ENCODE peak calls at places on chromosomes 11 and 22, in six cellular contexts. B is RWPE2, A is mesothelial cell of epicardium, Y is tibial artery, Z is fibroblast of villous mesenchyme, I is GM12865. L is an unnamed sample.

GRCh38 chr11:114258696-114259095 is 37.5 kb upstream of the NNMT start:
- DNase-seq in B (no peak), A (no peak), Y (no peak), Z (no peak), I (no peak), L (peak)

GRCh38 chr11:83119216-83119615 is 37.7 kb upstream of the PCF11 start:
- DNase-seq in B (no peak), A (no peak), Y (no peak), Z (no peak), I (no peak), L (no peak)

GRCh38 chr11:30653606-30654005 is 67.5 kb upstream of the MPPED2 start:
- DNase-seq in B (no peak), A (no peak), Y (no peak), Z (no peak), I (no peak), L (no peak)

GRCh38 chr11:12143461-12144258 is 33.3 kb downstream of the MICAL2 start:
- DNase-seq in B (no peak), A (no peak), Y (peak), Z (peak), I (no peak), L (no peak)

GRCh38 chr11:47269829-47270305 is at the start of gene MADD:
- DNase-seq in B (no peak), A (peak), Y (peak), Z (peak), I (peak), L (peak)

GRCh38 chr22:49207008-49207775 is 620.5 kb downstream of the BRD1 start:
- DNase-seq in B (no peak), A (peak), Y (peak), Z (no peak), I (no peak), L (no peak)

GRCh38 chr11:23212829-23213228 is 352.6 kb upstream of the CCDC179 start:
- DNase-seq in B (no peak), A (no peak), Y (no peak), Z (no peak), I (no peak), L (no peak)

GRCh38 chr11:119516060-119516459 is 93.1 kb upstream of the THY1 start:
- DNase-seq in B (no peak), A (no peak), Y (no peak), Z (no peak), I (no peak), L (no peak)

GRCh38 chr11:20488352-20488751 is 100.8 kb downstream of the PRMT3 start:
- DNase-seq in B (no peak), A (no peak), Y (no peak), Z (no peak), I (no peak), L (no peak)

GRCh38 chr11:122032317-122032716 is 83.7 kb downstream of the BLID start:
- DNase-seq in B (no peak), A (no peak), Y (no peak), Z (peak), I (no peak), L (no peak)

GRCh38 chr22:23357028-23357427 is 176.7 kb downstream of the BCR start:
- DNase-seq in B (no peak), A (no peak), Y (no peak), Z (no peak), I (no peak), L (no peak)

GRCh38 chr22:46139895-46140350 is 10.4 kb upstream of the PPARA start:
- DNase-seq in B (no peak), A (no peak), Y (no peak), Z (no peak), I (no peak), L (no peak)

GRCh38 chr11:80346660-80347059 is 905.8 kb upstream of the TENM4 start:
- DNase-seq in B (no peak), A (no peak), Y (no peak), Z (no peak), I (no peak), L (no peak)

GRCh38 chr22:20054034-20054427 is 26.0 kb upstream of the DGCR8 start:
- DNase-seq in B (no peak), A (no peak), Y (no peak), Z (no peak), I (no peak), L (no peak)

GRCh38 chr11:118074785-118075184 is 2.1 kb upstream of the TMPRSS4 start:
- DNase-seq in B (peak), A (no peak), Y (no peak), Z (no peak), I (no peak), L (no peak)

GRCh38 chr11:11471196-11471595 is 118.1 kb upstream of the CSNK2A3 start:
- DNase-seq in B (no peak), A (no peak), Y (no peak), Z (no peak), I (no peak), L (no peak)

GRCh38 chr11:14973621-14974020 is 1.5 kb upstream of the CALCA start:
- DNase-seq in B (no peak), A (no peak), Y (no peak), Z (no peak), I (peak), L (peak)

GRCh38 chr11:103729653-103730052 is 306.8 kb upstream of the DDI1 start:
- DNase-seq in B (no peak), A (no peak), Y (no peak), Z (no peak), I (no peak), L (no peak)

GRCh38 chr11:76237914-76238313 is 31.6 kb upstream of the WNT11 start:
- DNase-seq in B (no peak), A (no peak), Y (no peak), Z (no peak), I (peak), L (no peak)
- TF ChIP-seq CTCF in B (no peak), A (no peak), Y (no peak), Z (no peak), I (no peak), L (no peak)

DNA sequence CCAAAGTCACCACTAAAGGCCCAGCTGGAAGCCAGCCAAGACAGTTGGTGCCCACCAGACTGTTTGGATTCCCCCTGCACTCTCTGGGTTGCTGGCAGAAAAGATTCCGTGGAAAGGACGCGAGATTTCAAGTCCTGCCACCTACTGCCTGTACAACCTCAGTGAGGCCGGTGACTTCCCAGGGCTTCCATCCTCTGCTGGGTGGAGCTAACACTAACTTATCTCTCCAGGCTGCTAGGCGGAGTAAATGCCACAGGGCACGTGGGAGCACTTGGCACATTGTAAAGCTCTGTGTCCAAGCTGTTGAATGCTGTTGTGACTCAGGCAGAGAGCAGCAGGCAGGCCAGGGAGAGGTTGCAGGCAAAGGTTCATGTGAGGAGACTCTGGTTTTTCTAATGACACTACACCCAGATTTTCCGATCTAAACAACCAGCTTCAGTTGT is 50.9 kb upstream of the CDON start:
- DNase-seq in B (no peak), A (no peak), Y (peak), Z (peak), I (no peak), L (no peak)
- TF ChIP-seq CTCF in B (no peak), A (no peak), Y (peak), Z (no peak), I (no peak), L (no peak)

GRCh38 chr22:32353292-32353691 is 4.4 kb upstream of the RFPL3 start:
- DNase-seq in B (no peak), A (no peak), Y (no peak), Z (no peak), I (no peak), L (no peak)

GRCh38 chr22:32353840-32354239 is 3.8 kb upstream of the RFPL3 start:
- DNase-seq in B (no peak), A (no peak), Y (no peak), Z (no peak), I (no peak), L (no peak)

GRCh38 chr22:32352681-32353080 is 5.0 kb upstream of the RFPL3 start:
- DNase-seq in B (no peak), A (no peak), Y (no peak), Z (no peak), I (no peak), L (no peak)

GRCh38 chr22:32354360-32355351 is 3.0 kb upstream of the RFPL3 start:
- DNase-seq in B (no peak), A (no peak), Y (no peak), Z (peak), I (no peak), L (no peak)

DNA sequence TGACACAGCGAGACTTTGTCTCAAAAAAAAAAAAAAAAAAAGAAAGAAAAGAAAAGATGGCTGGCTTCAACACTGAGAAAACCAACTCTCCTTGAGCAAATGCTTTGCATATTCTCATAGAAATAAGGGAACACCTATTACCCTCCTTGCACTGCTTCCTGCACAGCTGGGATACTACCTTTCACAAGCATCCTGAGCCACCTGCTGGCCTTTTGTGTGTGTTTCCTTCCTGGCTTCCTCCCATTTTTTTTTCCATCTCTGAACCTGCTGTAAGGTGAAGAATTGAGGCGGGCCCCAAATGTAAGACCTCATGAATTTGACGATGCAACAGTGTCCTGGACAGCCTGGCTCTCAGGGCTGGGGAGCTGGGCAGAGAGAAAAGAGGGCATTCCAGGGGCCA is 1.9 kb upstream of the RFPL3 start:
- DNase-seq in B (no peak), A (no peak), Y (no peak), Z (no peak), I (no peak), L (no peak)
- TF ChIP-seq CTCF in B (peak), A (no peak), Y (no peak), Z (no peak), I (no peak), L (no peak)

GRCh38 chr22:32518848-32519247 is 44.2 kb downstream of the FBXO7 start:
- DNase-seq in B (no peak), A (no peak), Y (no peak), Z (no peak), I (peak), L (no peak)
- TF ChIP-seq CTCF in B (peak), A (no peak), Y (no peak), Z (peak), I (peak), L (no peak)

DNA sequence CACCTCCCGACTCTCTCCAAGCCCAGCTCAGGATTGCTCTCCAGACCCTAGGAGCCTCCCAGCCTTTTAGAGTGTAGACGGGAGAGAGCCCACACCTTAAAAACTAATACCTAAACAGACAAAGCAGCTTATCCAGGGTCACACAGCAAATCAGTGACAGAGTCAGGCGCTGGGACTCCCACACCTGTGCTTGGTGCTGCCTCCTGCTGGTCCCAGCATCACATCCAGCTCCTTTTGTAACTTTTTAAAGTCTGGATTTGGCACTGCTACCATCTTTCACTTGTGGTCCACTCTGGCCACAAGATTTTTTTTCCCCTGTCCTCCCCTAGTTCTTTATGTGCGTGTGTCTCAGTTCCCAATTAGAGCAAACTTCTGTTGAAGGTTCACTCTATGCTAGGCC is 4.7 kb downstream of the ANO1 start:
- DNase-seq in B (no peak), A (no peak), Y (no peak), Z (no peak), I (no peak), L (no peak)
- TF ChIP-seq CTCF in B (no peak), A (no peak), Y (no peak), Z (peak), I (no peak), L (no peak)

DNA sequence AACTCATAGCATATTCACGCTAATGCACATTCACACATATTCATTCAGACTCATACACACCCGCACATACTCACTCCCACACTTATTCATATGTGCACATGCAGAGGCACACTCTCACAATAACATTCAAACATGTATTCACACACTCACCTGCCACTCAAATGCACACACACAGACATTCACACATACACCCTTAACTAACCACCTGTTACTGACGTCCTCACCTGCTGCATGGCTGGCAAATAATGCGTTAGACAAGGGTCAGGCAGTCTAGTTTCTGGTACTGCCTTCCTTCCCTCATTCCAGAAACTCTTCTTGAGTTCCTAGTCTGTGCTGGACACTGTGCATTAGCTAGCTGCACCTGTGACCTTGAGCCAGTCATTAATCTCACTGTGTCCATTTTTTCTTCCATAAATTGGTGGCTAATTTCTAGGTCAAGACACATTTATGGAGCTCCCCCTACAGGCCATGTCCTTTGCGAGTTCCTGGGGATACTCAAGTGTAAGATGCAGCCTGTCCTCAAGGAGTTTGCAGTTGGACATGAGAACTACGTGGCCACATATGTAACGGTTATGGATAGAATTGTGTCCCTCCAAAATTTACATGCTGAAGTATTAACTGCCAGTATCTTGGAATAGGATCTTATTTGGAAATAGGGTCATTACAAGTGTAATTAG is 34.5 kb upstream of the SEZ6L start:
- DNase-seq in B (no peak), A (no peak), Y (no peak), Z (no peak), I (peak), L (no peak)
- TF ChIP-seq CTCF in B (peak), A (peak), Y (no peak), Z (no peak), I (peak), L (no peak)

DNA sequence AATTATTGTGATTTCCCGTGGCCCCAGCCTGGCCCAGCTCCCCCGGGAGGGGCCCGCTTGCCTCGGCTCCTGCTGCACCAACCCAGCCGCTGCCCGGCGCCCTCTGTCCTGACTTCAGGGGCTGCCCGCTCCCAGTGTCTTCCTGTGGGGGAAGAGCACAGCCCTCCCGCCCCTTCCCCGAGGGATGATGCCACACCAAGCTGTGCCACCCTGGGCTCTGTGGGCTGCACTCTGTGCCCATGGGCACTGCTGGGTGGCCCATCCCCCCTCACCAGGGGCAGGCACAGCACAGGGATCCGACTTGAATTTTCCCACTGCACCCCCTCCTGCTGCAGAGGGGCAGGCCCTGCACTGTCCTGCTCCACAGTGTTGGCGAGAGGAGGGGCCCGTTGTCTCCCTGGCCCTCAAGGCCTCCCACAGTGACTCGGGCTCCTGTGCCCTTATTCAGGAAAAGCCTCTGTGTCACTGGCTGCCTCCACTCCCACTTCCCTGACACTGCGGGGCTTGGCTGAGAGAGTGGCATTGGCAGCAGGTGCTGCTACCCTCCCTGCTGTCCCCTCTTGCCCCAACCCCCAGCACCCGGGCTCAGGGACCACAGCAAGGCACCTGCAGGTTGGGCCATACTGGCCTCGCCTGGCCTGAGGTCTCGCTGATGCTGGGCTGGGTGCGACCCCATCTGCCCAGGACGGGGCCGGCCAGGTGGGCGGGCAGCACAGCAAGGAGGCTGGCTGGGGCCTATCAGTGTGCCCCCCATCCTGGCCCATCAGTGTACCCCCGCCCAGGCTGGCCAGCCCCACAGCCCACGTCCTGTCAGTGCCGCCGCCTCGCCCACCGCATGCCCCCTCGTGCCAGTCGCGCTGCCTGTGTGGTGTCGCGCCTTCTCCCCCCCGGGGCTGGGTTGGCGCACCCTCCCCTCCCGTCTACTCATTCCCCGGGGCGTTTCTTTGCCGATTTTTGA is 3.3 kb upstream of the ANKRD13D start:
- DNase-seq in B (no peak), A (no peak), Y (no peak), Z (no peak), I (no peak), L (no peak)
- TF ChIP-seq CTCF in B (no peak), A (no peak), Y (no peak), Z (no peak), I (no peak), L (no peak)

L was measured in activated B cell treated with CpG ODN at 0.5 μM for 24 hours.